ENCODE peak calls at places on chromosomes 7 and 10, in four cellular contexts. I is GM12878, S is K562, L is HepG2. P is an unnamed sample.

GRCh38 chr7:71868797-71869196 is 543.3 kb downstream of the CALN1 start:
- DNase-seq in I (no peak), S (peak; percentile 16), L (no peak), P (no peak)

GRCh38 chr10:72353963-72354355 is 760 bp downstream of the DNAJB12 start:
- DNase-seq in I (no peak), S (peak; percentile 58), L (no peak), P (peak; percentile 26)

GRCh38 chr10:60611291-60611747 is 167.0 kb upstream of the CDK1 start:
- DNase-seq in I (no peak), S (peak; percentile 7), L (peak; percentile 15), P (no peak)

GRCh38 chr7:5356751-5357119 is 66.9 kb downstream of the TNRC18 start:
- DNase-seq in I (no peak), S (no peak), L (no peak), P (no peak)

GRCh38 chr7:154653281-154653680 is 349.6 kb downstream of the PAXIP1 start:
- DNase-seq in I (no peak), S (no peak), L (no peak), P (no peak)

GRCh38 chr10:3811331-3811870 is 26.4 kb upstream of the KLF6 start:
- DNase-seq in I (peak; percentile 76), S (no peak), L (no peak), P (no peak)

GRCh38 chr7:105934577-105935185 is 28.4 kb upstream of the CDHR3 start:
- DNase-seq in I (no peak), S (peak; percentile 47), L (peak; percentile 64), P (peak; percentile 33)

GRCh38 chr7:106720641-106721040 is 59.7 kb upstream of the CCDC71L start:
- DNase-seq in I (no peak), S (no peak), L (no peak), P (no peak)

GRCh38 chr10:117217196-117217761 is 20.0 kb downstream of the KCNK18 start:
- DNase-seq in I (no peak), S (no peak), L (no peak), P (no peak)

GRCh38 chr10:132744839-132745238 is 41.1 kb downstream of the NKX6-2 start:
- DNase-seq in I (no peak), S (no peak), L (no peak), P (no peak)

GRCh38 chr10:103235775-103236174 is 9.9 kb upstream of the RPEL1 start:
- DNase-seq in I (no peak), S (no peak), L (no peak), P (no peak)

GRCh38 chr10:103227416-103227815 is 18.3 kb upstream of the RPEL1 start:
- DNase-seq in I (no peak), S (no peak), L (no peak), P (no peak)

GRCh38 chr10:103226011-103226410 is 19.7 kb upstream of the RPEL1 start:
- DNase-seq in I (no peak), S (no peak), L (no peak), P (no peak)

GRCh38 chr10:103232772-103233488 is 12.8 kb upstream of the RPEL1 start:
- DNase-seq in I (no peak), S (no peak), L (peak; percentile 88), P (no peak)

GRCh38 chr10:103231047-103231551 is 14.6 kb upstream of the RPEL1 start:
- DNase-seq in I (no peak), S (no peak), L (peak; percentile 95), P (no peak)
- TF ChIP-seq BHLHE40 in I (no peak), S (no peak), L (no peak), P (no peak)

DNA sequence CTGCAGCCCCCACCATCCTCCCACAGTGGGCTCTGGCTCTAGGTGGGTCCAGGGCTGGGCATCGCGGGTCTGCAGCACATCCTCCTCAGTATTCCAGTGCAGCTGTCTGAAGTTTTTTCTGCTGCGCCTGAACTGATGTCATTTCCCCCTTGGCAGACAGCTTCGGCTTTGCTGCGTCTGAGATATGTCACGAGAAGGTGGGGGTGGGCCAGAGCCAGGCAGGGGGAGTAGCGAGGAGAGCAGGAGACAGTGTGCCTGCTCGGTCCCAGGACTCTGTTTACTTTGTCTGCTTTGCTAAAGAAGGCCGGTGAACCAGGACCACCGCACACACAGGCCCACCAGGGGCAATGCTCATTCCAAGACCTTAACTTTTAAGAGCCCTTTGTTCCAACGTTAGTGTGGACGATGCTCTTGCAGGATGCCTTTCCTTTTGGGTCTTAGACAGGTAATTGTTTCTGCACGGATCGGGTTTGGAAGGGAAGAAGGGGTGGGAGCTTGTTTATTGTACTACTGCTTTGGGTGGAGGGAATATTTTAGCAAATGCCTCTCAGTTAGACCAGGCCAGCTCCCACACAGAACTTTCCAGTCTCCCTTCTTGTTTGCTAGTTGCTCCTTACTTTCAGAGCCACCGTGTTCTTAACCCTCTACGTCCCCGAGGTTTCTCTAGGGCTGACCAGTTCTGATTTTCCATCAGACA is 32.4 kb downstream of the WBP1L start:
- DNase-seq in I (no peak), S (peak; percentile 24), L (peak; percentile 36), P (peak; percentile 65)
- TF ChIP-seq TARDBP in I (no peak), S (no peak), L (no peak), P (no peak)

GRCh38 chr10:79392506-79393176 is 45.4 kb downstream of the PPIF start:
- DNase-seq in I (no peak), S (no peak), L (no peak), P (no peak)

GRCh38 chr10:79390551-79391229 is 43.4 kb downstream of the PPIF start:
- DNase-seq in I (no peak), S (peak; percentile 91), L (no peak), P (no peak)

GRCh38 chr10:79391231-79392019 is 44.2 kb downstream of the PPIF start:
- DNase-seq in I (no peak), S (peak; percentile 98), L (no peak), P (no peak)

GRCh38 chr10:79393221-79393923 is 46.1 kb downstream of the PPIF start:
- DNase-seq in I (no peak), S (no peak), L (no peak), P (no peak)

GRCh38 chr10:79392020-79392398 is 44.7 kb downstream of the PPIF start:
- DNase-seq in I (no peak), S (no peak), L (no peak), P (no peak)
- TF ChIP-seq FOXM1 in I (no peak), S (no peak), L (no peak), P (no peak)

GRCh38 chr7:43647772-43648643 is 65.1 kb downstream of the STK17A start:
- DNase-seq in I (peak; percentile 85), S (no peak), L (peak; percentile 33), P (no peak)
- TF ChIP-seq BHLHE40 in I (no peak), S (no peak), L (no peak), P (no peak)

DNA sequence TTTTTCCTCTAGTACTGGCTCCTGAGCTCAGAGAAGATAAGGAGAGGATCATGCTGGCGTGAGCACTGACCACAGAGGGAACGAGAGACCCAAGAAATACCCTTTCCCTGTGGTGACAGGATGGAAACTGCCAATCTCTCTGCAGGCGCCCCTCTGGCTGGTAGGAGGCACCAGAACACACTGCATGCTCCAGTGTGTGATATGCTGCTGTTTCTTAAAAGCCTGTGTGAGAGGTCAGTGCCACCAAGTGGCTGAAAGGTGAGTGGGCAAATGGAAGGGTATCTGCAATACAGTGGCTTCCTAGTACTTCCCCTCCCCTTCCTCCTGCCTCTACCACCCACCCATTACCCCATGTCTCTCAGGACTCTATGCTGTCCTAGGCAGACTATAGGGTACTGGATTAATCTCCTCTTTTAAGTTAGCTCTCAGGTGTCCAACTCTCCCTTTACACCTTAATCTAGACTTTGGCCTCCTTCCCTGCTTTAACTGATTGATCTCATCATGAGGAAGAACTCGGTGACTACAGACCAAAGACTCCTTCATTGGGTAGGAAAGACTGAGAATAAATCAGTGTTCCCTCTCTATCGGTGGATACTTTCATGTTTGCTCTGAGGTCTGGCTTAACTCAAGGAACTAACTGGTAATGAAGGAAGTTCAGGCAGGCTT is 283.6 kb downstream of the ADRA2A start:
- DNase-seq in I (peak; percentile 23), S (no peak), L (peak; percentile 69), P (peak; percentile 58)
- TF ChIP-seq TARDBP in I (no peak), S (no peak), L (no peak), P (no peak)

GRCh38 chr7:66522518-66522917 is 106.2 kb upstream of the KCTD7 start:
- DNase-seq in I (no peak), S (peak; percentile 5), L (no peak), P (no peak)
- TF ChIP-seq FOXM1 in I (no peak), S (no peak), L (no peak), P (no peak)

GRCh38 chr10:92181575-92181974 is 109.3 kb downstream of the CPEB3 start:
- DNase-seq in I (no peak), S (no peak), L (peak; percentile 8), P (peak; percentile 14)
- TF ChIP-seq BHLHE40 in I (no peak), S (no peak), L (no peak), P (no peak)

GRCh38 chr10:32153252-32153651 is 97.0 kb upstream of the KIF5B start:
- DNase-seq in I (no peak), S (no peak), L (no peak), P (no peak)

GRCh38 chr10:32156031-32156495 is 99.8 kb upstream of the KIF5B start:
- DNase-seq in I (no peak), S (no peak), L (peak; percentile 67), P (no peak)

GRCh38 chr10:32151876-32152275 is 95.7 kb upstream of the KIF5B start:
- DNase-seq in I (no peak), S (no peak), L (no peak), P (no peak)

GRCh38 chr10:32153931-32154330 is 97.7 kb upstream of the KIF5B start:
- DNase-seq in I (no peak), S (no peak), L (no peak), P (no peak)

GRCh38 chr10:32155075-32155516 is 98.9 kb upstream of the KIF5B start:
- DNase-seq in I (no peak), S (no peak), L (no peak), P (no peak)
- TF ChIP-seq TARDBP in I (no peak), S (no peak), L (no peak), P (no peak)

DNA sequence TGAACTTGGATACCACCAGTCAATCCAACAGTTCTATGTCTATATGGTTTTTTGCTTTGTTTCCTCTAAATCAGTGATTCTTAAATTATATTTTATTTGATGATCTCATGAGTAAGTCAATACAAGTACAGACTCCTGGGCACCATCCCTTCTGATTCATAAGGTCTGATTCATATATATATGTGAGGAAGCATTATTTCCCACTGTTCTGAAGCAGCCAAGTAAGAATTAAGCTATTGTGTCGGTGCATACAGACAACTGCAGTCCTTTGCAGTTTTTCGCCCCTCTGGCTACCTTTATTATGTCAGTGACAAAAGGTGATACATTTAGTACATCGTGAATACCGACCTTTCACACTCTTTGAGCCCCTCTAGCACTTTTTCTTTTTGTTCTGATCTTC is 1079.7 kb upstream of the C7orf33 start:
- DNase-seq in I (no peak), S (no peak), L (no peak), P (no peak)
- TF ChIP-seq FOXM1 in I (no peak), S (no peak), L (no peak), P (no peak)

GRCh38 chr7:134085315-134085714 is 41.8 kb upstream of the LRGUK start:
- DNase-seq in I (no peak), S (no peak), L (no peak), P (no peak)
- TF ChIP-seq BHLHE40 in I (no peak), S (no peak), L (no peak), P (no peak)